ENCODE peak calls at places on chromosome 11, in four cellular contexts. One of them, this sample, is unnamed.

GRCh38 chr11:93468286-93468685 is 74.9 kb downstream of the SMCO4 start:
- DNase-seq in sigmoid colon: no peak
- DNase-seq in transverse colon: no peak
- DNase-seq in suprapubic skin: no peak
- DNase-seq in this sample: no peak

GRCh38 chr11:96199563-96200025 is 143.4 kb downstream of the MAML2 start:
- DNase-seq in sigmoid colon: no peak
- DNase-seq in transverse colon: no peak
- DNase-seq in suprapubic skin: no peak
- DNase-seq in this sample: no peak

GRCh38 chr11:32343325-32344008 is 91.9 kb downstream of the WT1 start:
- DNase-seq in sigmoid colon: no peak
- DNase-seq in transverse colon: no peak
- DNase-seq in suprapubic skin: no peak
- DNase-seq in this sample: no peak

GRCh38 chr11:47592970-47593369 is 1.2 kb downstream of the C1QTNF4 start:
- DNase-seq in sigmoid colon: no peak
- DNase-seq in transverse colon: no peak
- DNase-seq in suprapubic skin: no peak
- DNase-seq in this sample: no peak

GRCh38 chr11:72588656-72589410 is 85.4 kb downstream of the PDE2A start:
- DNase-seq in sigmoid colon: peak
- DNase-seq in transverse colon: no peak
- DNase-seq in suprapubic skin: no peak
- DNase-seq in this sample: no peak

GRCh38 chr11:47328449-47329390 is 23.8 kb downstream of the MYBPC3 start:
- DNase-seq in sigmoid colon: no peak
- DNase-seq in transverse colon: no peak
- DNase-seq in suprapubic skin: peak
- DNase-seq in this sample: no peak

GRCh38 chr11:36210529-36210928 is 78.7 kb downstream of the COMMD9 start:
- DNase-seq in sigmoid colon: no peak
- DNase-seq in transverse colon: no peak
- DNase-seq in suprapubic skin: no peak
- DNase-seq in this sample: no peak

GRCh38 chr11:107043242-107043991 is 25.1 kb upstream of the GUCY1A2 start:
- DNase-seq in sigmoid colon: no peak
- DNase-seq in transverse colon: no peak
- DNase-seq in suprapubic skin: no peak
- DNase-seq in this sample: no peak

GRCh38 chr11:102783016-102783415 is 2.6 kb upstream of the MMP10 start:
- DNase-seq in sigmoid colon: no peak
- DNase-seq in transverse colon: no peak
- DNase-seq in suprapubic skin: no peak
- DNase-seq in this sample: no peak

GRCh38 chr11:123654566-123655081 is at the start of gene SCN3B:
- DNase-seq in sigmoid colon: peak
- DNase-seq in transverse colon: peak
- DNase-seq in suprapubic skin: no peak
- DNase-seq in this sample: no peak

GRCh38 chr11:83044958-83045712 is 26.6 kb downstream of the RAB30 start:
- DNase-seq in sigmoid colon: no peak
- DNase-seq in transverse colon: no peak
- DNase-seq in suprapubic skin: no peak
- DNase-seq in this sample: no peak

GRCh38 chr11:71452354-71453020 is 516 bp upstream of the NADSYN1 start:
- DNase-seq in sigmoid colon: peak
- DNase-seq in transverse colon: peak
- DNase-seq in suprapubic skin: peak
- DNase-seq in this sample: no peak

GRCh38 chr11:65489061-65489705 is 9.7 kb upstream of the MALAT1 start:
- DNase-seq in sigmoid colon: peak
- DNase-seq in transverse colon: peak
- DNase-seq in suprapubic skin: peak
- DNase-seq in this sample: no peak

GRCh38 chr11:66015094-66015881 is 3.5 kb downstream of the CST6 start:
- DNase-seq in sigmoid colon: no peak
- DNase-seq in transverse colon: no peak
- DNase-seq in suprapubic skin: no peak
- DNase-seq in this sample: no peak

GRCh38 chr11:33344611-33345010 is 87.4 kb downstream of the HIPK3 start:
- DNase-seq in sigmoid colon: no peak
- DNase-seq in transverse colon: no peak
- DNase-seq in suprapubic skin: no peak
- DNase-seq in this sample: no peak

GRCh38 chr11:14973621-14974020 is 1.5 kb upstream of the CALCA start:
- DNase-seq in sigmoid colon: peak
- DNase-seq in transverse colon: no peak
- DNase-seq in suprapubic skin: no peak
- DNase-seq in this sample: no peak

GRCh38 chr11:95999604-96000003 is 75.7 kb upstream of the MTMR2 start:
- DNase-seq in sigmoid colon: no peak
- DNase-seq in transverse colon: no peak
- DNase-seq in suprapubic skin: no peak
- DNase-seq in this sample: no peak

GRCh38 chr11:116563713-116564050 is 209.1 kb downstream of the BUD13 start:
- DNase-seq in sigmoid colon: no peak
- DNase-seq in transverse colon: no peak
- DNase-seq in suprapubic skin: no peak
- DNase-seq in this sample: no peak

GRCh38 chr11:134332189-134332631 is 422 bp downstream of the GLB1L2 start:
- DNase-seq in sigmoid colon: peak
- DNase-seq in transverse colon: peak
- DNase-seq in suprapubic skin: no peak
- DNase-seq in this sample: no peak

GRCh38 chr11:45028921-45029680 is 78.4 kb upstream of the TP53I11 start:
- DNase-seq in sigmoid colon: no peak
- DNase-seq in transverse colon: no peak
- DNase-seq in suprapubic skin: no peak
- DNase-seq in this sample: no peak

GRCh38 chr11:69618237-69618636 is 22.7 kb upstream of the CCND1 start:
- DNase-seq in sigmoid colon: peak
- DNase-seq in transverse colon: no peak
- DNase-seq in suprapubic skin: no peak
- DNase-seq in this sample: no peak

GRCh38 chr11:100808904-100809491 is 121.9 kb downstream of the ARHGAP42 start:
- DNase-seq in sigmoid colon: no peak
- DNase-seq in transverse colon: no peak
- DNase-seq in suprapubic skin: no peak
- DNase-seq in this sample: no peak

GRCh38 chr11:2932850-2933251 is 3.6 kb upstream of the PHLDA2 start:
- DNase-seq in sigmoid colon: peak
- DNase-seq in transverse colon: no peak
- DNase-seq in suprapubic skin: peak
- DNase-seq in this sample: no peak

GRCh38 chr11:61155312-61155711 is 5.9 kb downstream of the VPS37C start:
- DNase-seq in sigmoid colon: no peak
- DNase-seq in transverse colon: no peak
- DNase-seq in suprapubic skin: no peak
- DNase-seq in this sample: no peak

GRCh38 chr11:114821626-114822025 is 143.3 kb downstream of the NXPE2 start:
- DNase-seq in sigmoid colon: no peak
- DNase-seq in transverse colon: no peak
- DNase-seq in suprapubic skin: no peak
- DNase-seq in this sample: no peak

GRCh38 chr11:121767433-121767832 is 314.7 kb upstream of the SORL1-AS1 start:
- DNase-seq in sigmoid colon: no peak
- DNase-seq in transverse colon: no peak
- DNase-seq in suprapubic skin: no peak
- DNase-seq in this sample: no peak

GRCh38 chr11:73308963-73309960 is 1.2 kb downstream of the ARHGEF17 start:
- DNase-seq in sigmoid colon: peak
- DNase-seq in transverse colon: peak
- DNase-seq in suprapubic skin: peak
- DNase-seq in this sample: peak

GRCh38 chr11:86798988-86799387 is 1.4 kb upstream of the PRSS23 start:
- DNase-seq in sigmoid colon: no peak
- DNase-seq in transverse colon: no peak
- DNase-seq in suprapubic skin: no peak
- DNase-seq in this sample: no peak

GRCh38 chr11:122491486-122491885 is 164.0 kb upstream of the UBASH3B start:
- DNase-seq in sigmoid colon: no peak
- DNase-seq in transverse colon: no peak
- DNase-seq in suprapubic skin: no peak
- DNase-seq in this sample: peak

GRCh38 chr11:33723238-33723881 is 12.9 kb downstream of the CD59 start:
- DNase-seq in sigmoid colon: no peak
- DNase-seq in transverse colon: no peak
- DNase-seq in suprapubic skin: peak
- DNase-seq in this sample: no peak

GRCh38 chr11:14656536-14657457 is 13.2 kb downstream of the PDE3B start:
- DNase-seq in sigmoid colon: no peak
- DNase-seq in transverse colon: no peak
- DNase-seq in suprapubic skin: no peak
- DNase-seq in this sample: no peak

GRCh38 chr11:86145439-86146156 is 76.7 kb upstream of the PICALM start:
- DNase-seq in sigmoid colon: no peak
- DNase-seq in transverse colon: no peak
- DNase-seq in suprapubic skin: no peak
- DNase-seq in this sample: no peak

GRCh38 chr11:8205566-8205965 is 36.7 kb upstream of the RIC3 start:
- DNase-seq in sigmoid colon: no peak
- DNase-seq in transverse colon: no peak
- DNase-seq in suprapubic skin: no peak
- DNase-seq in this sample: no peak

GRCh38 chr11:17413414-17414316 is 25.2 kb upstream of the KCNJ11 start:
- DNase-seq in sigmoid colon: no peak
- DNase-seq in transverse colon: peak
- DNase-seq in suprapubic skin: no peak
- DNase-seq in this sample: no peak

GRCh38 chr11:19451609-19452008 is 210.9 kb upstream of the E2F8 start:
- DNase-seq in sigmoid colon: no peak
- DNase-seq in transverse colon: no peak
- DNase-seq in suprapubic skin: no peak
- DNase-seq in this sample: no peak

GRCh38 chr11:17277024-17277584 is 565 bp downstream of the NUCB2 start:
- DNase-seq in sigmoid colon: peak
- DNase-seq in transverse colon: no peak
- DNase-seq in suprapubic skin: peak
- DNase-seq in this sample: no peak

GRCh38 chr11:123137496-123138270 is 57.4 kb downstream of the CLMP start:
- DNase-seq in sigmoid colon: peak
- DNase-seq in transverse colon: peak
- DNase-seq in suprapubic skin: peak
- DNase-seq in this sample: peak

GRCh38 chr11:1863352-1864215 is 10.7 kb downstream of the LSP1 start:
- DNase-seq in sigmoid colon: peak
- DNase-seq in transverse colon: peak
- DNase-seq in suprapubic skin: peak
- DNase-seq in this sample: peak
- TF ChIP-seq POLR2A in sigmoid colon: no peak
- TF ChIP-seq POLR2A in transverse colon: no peak
- TF ChIP-seq POLR2A in suprapubic skin: no peak
- TF ChIP-seq POLR2A in this sample: peak

GRCh38 chr11:22624742-22625447 is 728 bp downstream of the FANCF start:
- DNase-seq in sigmoid colon: peak
- DNase-seq in transverse colon: peak
- DNase-seq in suprapubic skin: no peak
- DNase-seq in this sample: peak
- TF ChIP-seq CTCF in sigmoid colon: no peak
- TF ChIP-seq CTCF in transverse colon: peak
- TF ChIP-seq CTCF in suprapubic skin: peak
- TF ChIP-seq CTCF in this sample: no peak

DNA sequence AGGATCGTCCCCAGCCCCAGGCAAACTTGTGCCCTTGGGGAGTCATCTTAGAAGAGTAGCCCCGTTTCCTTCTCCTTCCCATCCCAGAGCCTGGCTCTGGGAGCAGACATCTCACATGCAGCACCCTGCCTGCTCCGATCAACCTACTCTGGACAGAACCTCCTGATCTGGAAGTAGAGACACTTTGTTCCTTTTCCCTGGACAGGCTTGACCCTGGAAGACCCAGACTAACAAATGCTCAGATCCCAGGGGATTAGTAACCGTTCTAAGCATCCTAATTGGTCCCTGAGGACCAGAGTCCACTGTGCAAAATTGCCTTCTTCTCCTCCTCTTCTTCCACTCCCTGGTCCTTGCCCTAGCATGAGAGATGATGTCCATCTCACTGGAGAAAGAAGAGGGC is 157.6 kb downstream of the FEZ1 start:
- DNase-seq in sigmoid colon: no peak
- DNase-seq in transverse colon: no peak
- DNase-seq in suprapubic skin: peak
- DNase-seq in this sample: no peak
- TF ChIP-seq EP300 in sigmoid colon: no peak
- TF ChIP-seq EP300 in transverse colon: no peak
- TF ChIP-seq EP300 in suprapubic skin: no peak
- TF ChIP-seq EP300 in this sample: no peak

GRCh38 chr11:75402002-75402773 is 2.9 kb downstream of the RPS3 start:
- DNase-seq in sigmoid colon: no peak
- DNase-seq in transverse colon: no peak
- DNase-seq in suprapubic skin: no peak
- DNase-seq in this sample: no peak

GRCh38 chr11:75400110-75400865 is 970 bp downstream of the RPS3 start:
- DNase-seq in sigmoid colon: no peak
- DNase-seq in transverse colon: no peak
- DNase-seq in suprapubic skin: no peak
- DNase-seq in this sample: no peak

GRCh38 chr11:75406338-75406777 is 7.0 kb downstream of the RPS3 start:
- DNase-seq in sigmoid colon: no peak
- DNase-seq in transverse colon: no peak
- DNase-seq in suprapubic skin: no peak
- DNase-seq in this sample: no peak

GRCh38 chr11:75403037-75403436 is 3.7 kb downstream of the RPS3 start:
- DNase-seq in sigmoid colon: no peak
- DNase-seq in transverse colon: no peak
- DNase-seq in suprapubic skin: no peak
- DNase-seq in this sample: no peak

DNA sequence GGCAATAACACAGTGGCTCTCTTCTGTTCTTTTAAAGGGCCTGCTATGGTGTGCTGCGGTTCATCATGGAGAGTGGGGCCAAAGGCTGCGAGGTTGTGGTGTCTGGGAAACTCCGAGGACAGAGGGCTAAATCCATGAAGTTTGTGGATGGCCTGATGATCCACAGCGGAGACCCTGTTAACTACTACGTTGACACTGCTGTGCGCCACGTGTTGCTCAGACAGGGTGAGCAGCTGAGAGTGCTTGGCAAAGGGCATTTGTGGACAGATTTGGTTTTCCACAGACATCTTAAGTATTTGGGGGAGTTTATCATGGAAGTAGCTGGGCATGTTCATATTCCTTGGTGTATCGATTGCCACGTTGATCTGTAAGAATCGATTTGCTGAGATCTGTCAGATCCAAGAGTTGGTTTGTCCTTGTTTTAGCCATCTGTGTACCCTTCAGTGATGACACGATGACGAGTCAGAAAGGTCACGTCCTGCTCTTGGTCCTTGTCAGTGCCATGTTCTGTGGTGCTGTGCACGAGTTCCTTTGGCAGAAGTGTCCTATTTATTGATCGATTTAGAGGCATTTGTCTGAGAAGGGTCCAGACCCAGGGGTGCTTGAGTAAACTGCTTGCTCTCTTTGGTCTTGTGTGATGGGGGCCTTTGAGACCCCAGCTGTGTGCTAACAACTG is 4.8 kb downstream of the RPS3 start:
- DNase-seq in sigmoid colon: no peak
- DNase-seq in transverse colon: no peak
- DNase-seq in suprapubic skin: no peak
- DNase-seq in this sample: no peak
- TF ChIP-seq POLR2A in sigmoid colon: no peak
- TF ChIP-seq POLR2A in transverse colon: no peak
- TF ChIP-seq POLR2A in suprapubic skin: no peak
- TF ChIP-seq POLR2A in this sample: no peak